ENCODE peak calls at places on chromosomes 12 and 14, in six cellular contexts. L is RWPE2, P is osteocyte, H is LoVo, X is H7, C is nephron progenitor cell. Z is an unnamed sample.
A peak's percentile ranks its signal among the peaks of the same experiment; 100 is the strongest.

GRCh38 chr14:105419305-105420091 is at the start of gene MTA1:
- DNase-seq in X (peak; percentile 96), L (peak; percentile 75), C (peak; percentile 67), H (peak; percentile 54), P (no peak), Z (peak; percentile 37)

GRCh38 chr12:121456551-121456950 is 56.6 kb downstream of the RNF34 start:
- DNase-seq in X (peak; percentile 25), H (no peak), P (no peak), C (no peak), L (no peak), Z (no peak)

GRCh38 chr12:125210104-125210755 is 145.0 kb downstream of the AACS start:
- DNase-seq in X (peak; percentile 55), P (no peak), L (no peak), C (no peak), H (no peak), Z (no peak)

GRCh38 chr12:133080619-133081407 is at the start of gene ZNF140:
- DNase-seq in P (peak; percentile 98), C (peak; percentile 95), X (peak; percentile 94), H (no peak), L (peak; percentile 91), Z (peak; percentile 44)

GRCh38 chr14:103194256-103195045 is 71.2 kb downstream of the TNFAIP2 start:
- DNase-seq in H (no peak), C (no peak), L (no peak), X (no peak), P (no peak), Z (peak; percentile 61)

GRCh38 chr12:122880668-122881067 is 15.3 kb downstream of the VPS37B start:
- DNase-seq in X (peak; percentile 78), P (no peak), H (no peak), L (no peak), C (peak; percentile 39), Z (peak; percentile 54)

GRCh38 chr14:105086833-105087307 is 21.6 kb upstream of the GPR132 start:
- DNase-seq in X (peak; percentile 96), P (peak; percentile 91), H (peak; percentile 72), C (peak; percentile 92), L (peak; percentile 94), Z (peak; percentile 84)

GRCh38 chr14:61889914-61890351 is 127.7 kb downstream of the SNAPC1 start:
- DNase-seq in P (no peak), C (no peak), L (no peak), X (no peak), H (no peak), Z (no peak)

GRCh38 chr12:12723147-12723680 is 6.0 kb downstream of the CDKN1B start:
- DNase-seq in L (no peak), H (peak; percentile 19), P (no peak), C (no peak), X (no peak), Z (peak; percentile 15)

GRCh38 chr12:23350808-23351207 is 598.7 kb downstream of the SOX5 start:
- DNase-seq in X (no peak), H (no peak), L (no peak), C (no peak), P (no peak), Z (no peak)

GRCh38 chr12:105281694-105282049 is 45.7 kb upstream of the APPL2 start:
- DNase-seq in C (no peak), H (peak; percentile 74), X (no peak), L (no peak), P (no peak), Z (peak; percentile 32)

GRCh38 chr12:114888928-114889327 is 205.0 kb upstream of the TBX3 start:
- DNase-seq in H (no peak), X (no peak), L (no peak), P (no peak), C (no peak), Z (no peak)

GRCh38 chr14:59278111-59278510 is 89.6 kb downstream of the DAAM1 start:
- DNase-seq in H (peak; percentile 69), P (no peak), X (no peak), C (no peak), L (peak; percentile 81), Z (peak; percentile 100)

GRCh38 chr12:122022393-122023338 is 982 bp downstream of the BCL7A start:
- DNase-seq in H (peak; percentile 26), P (no peak), L (no peak), X (peak; percentile 92), C (peak; percentile 60), Z (peak; percentile 44)

GRCh38 chr14:26867171-26867757 is 269.4 kb upstream of the NOVA1 start:
- DNase-seq in H (no peak), X (no peak), C (no peak), P (no peak), L (no peak), Z (peak; percentile 72)

GRCh38 chr12:71840226-71840847 is 778 bp downstream of the TBC1D15 start:
- DNase-seq in P (no peak), X (no peak), L (no peak), C (no peak), H (peak; percentile 82), Z (peak; percentile 77)

GRCh38 chr12:116415408-116416108 is 138.1 kb upstream of the MED13L start:
- DNase-seq in L (no peak), P (no peak), C (peak; percentile 14), H (no peak), X (peak; percentile 54), Z (no peak)

GRCh38 chr14:63910593-63911363 is 58.0 kb downstream of the SYNE2 start:
- DNase-seq in P (no peak), X (no peak), C (no peak), H (no peak), L (no peak), Z (no peak)

GRCh38 chr12:29730481-29730880 is 53.3 kb downstream of the TMTC1 start:
- DNase-seq in L (no peak), C (no peak), P (no peak), H (no peak), X (no peak), Z (no peak)

GRCh38 chr12:7433276-7433822 is 10.6 kb downstream of the CD163L1 start:
- DNase-seq in C (no peak), H (peak; percentile 55), P (no peak), L (no peak), X (no peak), Z (peak; percentile 38)

GRCh38 chr14:64768401-64769095 is 64.3 kb downstream of the PLEKHG3 start:
- DNase-seq in L (peak; percentile 62), H (no peak), P (no peak), C (no peak), X (peak; percentile 86), Z (no peak)

GRCh38 chr12:23628836-23629235 is 320.6 kb downstream of the SOX5 start:
- DNase-seq in P (no peak), H (no peak), C (no peak), X (no peak), L (no peak), Z (no peak)

GRCh38 chr12:71071466-71072097 is 86.2 kb downstream of the TSPAN8 start:
- DNase-seq in P (no peak), C (no peak), H (no peak), L (no peak), X (no peak), Z (peak; percentile 70)

GRCh38 chr14:104788873-104789663 is 6.5 kb downstream of the AKT1 start:
- DNase-seq in L (no peak), H (no peak), P (no peak), X (no peak), C (no peak), Z (no peak)

GRCh38 chr14:97219356-97220017 is 422.3 kb downstream of the VRK1 start:
- DNase-seq in L (no peak), C (peak; percentile 28), X (peak; percentile 52), H (no peak), P (no peak), Z (no peak)

GRCh38 chr14:103056322-103057027 is 874 bp downstream of the CDC42BPB start:
- DNase-seq in X (peak; percentile 91), C (peak; percentile 77), H (peak; percentile 55), P (no peak), L (peak; percentile 87), Z (peak; percentile 71)

GRCh38 chr14:65335548-65335947 is 77.0 kb upstream of the FUT8 start:
- DNase-seq in P (no peak), C (no peak), L (no peak), X (no peak), H (peak; percentile 40), Z (no peak)

GRCh38 chr12:102061096-102061555 is 665 bp downstream of the WASHC3 start:
- DNase-seq in L (no peak), H (no peak), C (no peak), X (no peak), P (no peak), Z (peak; percentile 48)

GRCh38 chr12:119006749-119007148 is 25.4 kb downstream of the SRRM4 start:
- DNase-seq in H (no peak), L (no peak), P (no peak), C (peak; percentile 45), X (peak; percentile 70), Z (no peak)

GRCh38 chr12:2877959-2878732 is 1.1 kb downstream of the RHNO1 start:
- DNase-seq in H (no peak), X (peak; percentile 49), C (no peak), L (no peak), P (no peak), Z (no peak)

GRCh38 chr12:117986705-117987469 is 18.1 kb upstream of the KSR2 start:
- DNase-seq in C (no peak), H (peak; percentile 68), L (no peak), P (no peak), X (no peak), Z (peak; percentile 94)

GRCh38 chr14:43132441-43132840 is 1374.6 kb downstream of the FSCB start:
- DNase-seq in H (no peak), P (no peak), X (no peak), L (no peak), C (no peak), Z (no peak)

GRCh38 chr14:24774167-24774915 is 140.4 kb upstream of the GZMB start:
- DNase-seq in P (no peak), L (no peak), H (no peak), X (no peak), C (no peak), Z (no peak)

GRCh38 chr12:124625867-124626675 is 58.7 kb upstream of the NCOR2 start:
- DNase-seq in L (peak; percentile 81), X (peak; percentile 66), C (no peak), P (peak; percentile 87), H (peak; percentile 96), Z (peak; percentile 71)

GRCh38 chr14:94132285-94132887 is 3.0 kb upstream of the IFI27L2 start:
- DNase-seq in L (no peak), P (peak; percentile 84), H (peak; percentile 60), X (peak; percentile 47), C (peak; percentile 64), Z (peak; percentile 78)

GRCh38 chr14:89853976-89854693 is 100.4 kb downstream of the EFCAB11 start:
- DNase-seq in P (no peak), H (no peak), X (no peak), C (no peak), L (no peak), Z (no peak)

GRCh38 chr12:92107621-92108131 is 38.0 kb downstream of the BTG1 start:
- DNase-seq in X (no peak), L (no peak), H (no peak), P (no peak), C (no peak), Z (no peak)

GRCh38 chr12:51326762-51327439 is 2.9 kb upstream of the BIN2 start:
- DNase-seq in L (no peak), P (no peak), X (no peak), H (no peak), C (no peak), Z (peak; percentile 36)